ENCODE peak calls at places on chromosome 4, in six cellular contexts. I is B cell, C is heart left ventricle, P is AG04450, K is thyroid gland, R is dorsolateral prefrontal cortex. O is an unnamed sample.
A peak's percentile ranks its signal among the peaks of the same experiment; 100 is the strongest.

GRCh38 chr4:45925809-45926208 is 198.0 kb downstream of the GABRG1 start:
- DNase-seq in I (no peak), R (no peak), P (no peak), K (no peak), C (no peak), O (no peak)

GRCh38 chr4:161650812-161651211 is 513.0 kb downstream of the FSTL5 start:
- DNase-seq in I (no peak), R (no peak), C (no peak), K (no peak), P (no peak), O (no peak)

GRCh38 chr4:61332671-61333070 is 132.5 kb downstream of the ADGRL3 start:
- DNase-seq in I (no peak), K (no peak), P (no peak), R (no peak), C (no peak), O (no peak)

GRCh38 chr4:126479709-126480108 is 1153.0 kb upstream of the INTU start:
- DNase-seq in P (no peak), K (no peak), C (no peak), I (no peak), R (no peak), O (no peak)

GRCh38 chr4:174553828-174554227 is 31.5 kb upstream of the HPGD start:
- DNase-seq in C (no peak), I (no peak), K (no peak), P (no peak), R (no peak), O (no peak)

GRCh38 chr4:119106036-119107000 is 29.3 kb upstream of the MYOZ2 start:
- DNase-seq in I (no peak), C (no peak), R (no peak), P (no peak), K (no peak), O (no peak)

GRCh38 chr4:55876387-55876786 is 22.9 kb downstream of the EXOC1 start:
- DNase-seq in C (no peak), K (no peak), I (no peak), P (no peak), R (no peak), O (no peak)

GRCh38 chr4:3869661-3870566 is 103.7 kb downstream of the ADRA2C start:
- DNase-seq in I (no peak), P (no peak), C (no peak), R (no peak), K (no peak), O (no peak)

GRCh38 chr4:57037982-57038604 is 59.4 kb downstream of the POLR2B start:
- DNase-seq in P (no peak), K (peak; percentile 70), R (peak; percentile 63), C (peak; percentile 61), I (no peak), O (peak; percentile 18)

GRCh38 chr4:57442834-57443291 is 332.7 kb upstream of the IGFBP7 start:
- DNase-seq in I (no peak), K (peak; percentile 65), P (no peak), R (peak; percentile 59), C (peak; percentile 43), O (no peak)

GRCh38 chr4:6500481-6501135 is 28.2 kb upstream of the PPP2R2C start:
- DNase-seq in C (no peak), K (no peak), P (no peak), I (no peak), R (no peak), O (no peak)

GRCh38 chr4:173857828-173858227 is 327.8 kb upstream of the HAND2 start:
- DNase-seq in P (no peak), C (no peak), R (no peak), I (no peak), K (no peak), O (no peak)

GRCh38 chr4:17546222-17546621 is 30.8 kb upstream of the LAP3 start:
- DNase-seq in I (no peak), C (no peak), K (no peak), R (no peak), P (no peak), O (no peak)

GRCh38 chr4:14125375-14126129 is 498.0 kb upstream of the BOD1L1 start:
- DNase-seq in I (peak; percentile 18), K (no peak), C (no peak), P (no peak), R (no peak), O (no peak)

GRCh38 chr4:86223472-86223871 is 136.4 kb downstream of the MAPK10 start:
- DNase-seq in K (peak; percentile 10), C (no peak), P (peak; percentile 7), I (no peak), R (no peak), O (no peak)

GRCh38 chr4:52588771-52589591 is 70.1 kb downstream of the USP46 start:
- DNase-seq in K (no peak), P (peak; percentile 66), R (no peak), C (no peak), I (no peak), O (no peak)

GRCh38 chr4:57607616-57608150 is 497.5 kb upstream of the IGFBP7 start:
- DNase-seq in K (no peak), R (no peak), P (no peak), C (no peak), I (no peak), O (no peak)

GRCh38 chr4:146654976-146655761 is 16.5 kb downstream of the POU4F2 start:
- DNase-seq in R (no peak), P (no peak), I (no peak), K (no peak), C (peak; percentile 28), O (no peak)

GRCh38 chr4:74158561-74159396 is 861 bp downstream of the MTHFD2L start:
- DNase-seq in K (no peak), I (no peak), C (no peak), P (no peak), R (no peak), O (no peak)

GRCh38 chr4:185921583-185922555 is 109.9 kb upstream of the SORBS2 start:
- DNase-seq in P (no peak), R (no peak), K (no peak), C (no peak), I (no peak), O (no peak)

GRCh38 chr4:110198472-110199419 is at the start of gene ELOVL6:
- DNase-seq in R (peak; percentile 64), P (peak; percentile 18), C (peak; percentile 69), K (peak; percentile 38), I (peak; percentile 38), O (peak; percentile 35)

GRCh38 chr4:153651041-153651960 is 32.8 kb upstream of the TLR2 start:
- DNase-seq in K (peak; percentile 12), C (peak; percentile 77), R (peak; percentile 40), P (no peak), I (no peak), O (no peak)

GRCh38 chr4:153651961-153652784 is 31.9 kb upstream of the TLR2 start:
- DNase-seq in R (no peak), C (no peak), I (no peak), P (no peak), K (no peak), O (no peak)

GRCh38 chr4:153649572-153649991 is 34.5 kb upstream of the TLR2 start:
- DNase-seq in P (no peak), R (no peak), K (no peak), C (no peak), I (no peak), O (no peak)

GRCh38 chr4:153645183-153645582 is 38.9 kb upstream of the TLR2 start:
- DNase-seq in R (no peak), I (no peak), P (no peak), C (no peak), K (no peak), O (no peak)

GRCh38 chr4:153647975-153648374 is 36.1 kb upstream of the TLR2 start:
- DNase-seq in P (no peak), R (no peak), I (no peak), K (no peak), C (no peak), O (no peak)
- TF ChIP-seq CTCF in P (no peak), R (no peak), I (no peak), K (no peak), C (no peak), O (no peak)

GRCh38 chr4:94648699-94649098 is 109.1 kb upstream of the BMPR1B start:
- DNase-seq in K (no peak), R (no peak), C (no peak), I (no peak), P (no peak), O (no peak)

GRCh38 chr4:94650690-94651089 is 107.1 kb upstream of the BMPR1B start:
- DNase-seq in C (no peak), I (no peak), R (no peak), K (no peak), P (no peak), O (no peak)

GRCh38 chr4:94650129-94650495 is 107.6 kb upstream of the BMPR1B start:
- DNase-seq in K (no peak), C (no peak), P (no peak), R (no peak), I (no peak), O (no peak)

GRCh38 chr4:94653095-94653649 is 104.6 kb upstream of the BMPR1B start:
- DNase-seq in C (no peak), P (no peak), R (no peak), K (no peak), I (no peak), O (no peak)

DNA sequence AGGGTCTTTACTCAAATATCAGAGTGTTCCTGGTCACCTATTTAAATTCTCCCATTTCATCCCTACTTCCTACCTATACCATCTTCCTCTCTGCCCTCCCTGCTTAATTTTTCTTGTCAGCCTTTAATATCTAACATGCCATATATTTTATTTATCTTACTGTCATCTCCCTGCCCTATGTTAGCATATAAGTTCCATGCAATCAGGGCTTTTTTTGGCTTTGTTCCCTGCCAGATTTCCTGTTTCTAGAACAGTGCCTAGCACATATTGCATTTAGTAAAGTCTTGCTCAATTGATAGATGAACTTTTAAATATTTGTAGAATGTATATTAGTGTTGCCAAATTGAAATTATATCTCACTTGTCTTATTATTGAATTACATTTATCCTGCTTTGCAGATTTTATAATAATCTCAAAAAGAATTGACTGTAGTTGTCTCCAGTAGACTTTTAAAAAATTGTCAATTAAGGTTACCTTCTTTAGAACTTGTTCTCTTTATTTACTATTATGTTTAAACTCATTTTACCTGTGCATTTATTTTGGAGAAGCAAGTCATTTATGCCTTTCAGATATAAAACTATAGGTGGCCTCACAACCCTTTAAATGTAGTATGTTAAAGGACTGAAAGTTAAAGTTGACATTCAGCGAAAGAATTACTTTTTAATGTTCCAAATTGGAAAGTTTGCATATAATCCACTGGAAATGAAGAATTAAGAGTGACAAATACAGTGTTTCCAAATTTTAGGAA is 108.2 kb upstream of the BMPR1B start:
- DNase-seq in I (no peak), R (no peak), P (no peak), C (no peak), K (no peak), O (no peak)
- TF ChIP-seq CTCF in I (no peak), R (no peak), P (no peak), C (no peak), K (no peak), O (no peak)

GRCh38 chr4:21790437-21791029 is 158.0 kb downstream of the KCNIP4 start:
- DNase-seq in P (no peak), C (no peak), K (no peak), I (no peak), R (no peak), O (no peak)
- TF ChIP-seq CTCF in P (peak; percentile 41), C (peak; percentile 61), K (peak; percentile 34), I (peak; percentile 37), R (peak; percentile 77), O (peak; percentile 31)

DNA sequence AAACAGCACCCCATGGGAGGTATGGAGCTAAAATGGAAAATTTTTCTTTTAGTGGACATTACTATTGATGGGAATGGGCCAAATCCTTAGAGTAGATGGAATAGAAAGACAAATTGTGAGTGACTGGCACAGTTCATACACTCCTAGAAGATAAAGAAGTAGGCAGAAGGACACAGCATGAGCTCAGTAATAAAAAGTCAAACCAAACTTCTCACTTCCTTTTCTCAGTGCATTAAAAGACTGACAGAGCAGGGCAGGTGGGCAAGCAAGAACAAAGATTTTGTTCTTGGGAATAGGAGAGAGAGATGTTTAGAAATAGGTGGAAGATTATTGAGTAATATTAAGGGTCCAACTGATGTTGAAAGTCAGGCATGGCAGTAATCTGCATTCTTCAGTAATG is 132.5 kb downstream of the ATP10D start:
- DNase-seq in I (no peak), K (no peak), R (no peak), C (no peak), P (no peak), O (no peak)
- TF ChIP-seq CTCF in I (no peak), K (no peak), R (no peak), C (no peak), P (no peak), O (no peak)

O was measured in natural killer cell.